ENCODE peak calls at places on chromosomes 12 and 14, in five cellular contexts. G is ELF-1, M is retinal pigment epithelial cell, R is midbrain, K is esophagus squamous epithelium. F is an unnamed sample.

GRCh38 chr14:104895207-104895785 is 29.4 kb upstream of the PLD4 start:
- DNase-seq in M (no peak), R (no peak), K (no peak), G (no peak), F (no peak)

GRCh38 chr12:118763239-118763638 is 218.1 kb upstream of the SRRM4 start:
- DNase-seq in R (no peak), G (no peak), M (no peak), K (no peak), F (no peak)

GRCh38 chr14:95527392-95528002 is 7.4 kb upstream of the GLRX5 start:
- DNase-seq in G (no peak), R (peak), K (no peak), M (no peak), F (peak)

GRCh38 chr12:97109441-97109840 is 202.4 kb downstream of the NEDD1 start:
- DNase-seq in R (no peak), M (no peak), K (no peak), G (no peak), F (no peak)

GRCh38 chr12:126773012-126773411 is 1494.0 kb upstream of the TMEM132C start:
- DNase-seq in M (no peak), R (no peak), K (no peak), G (no peak), F (no peak)

GRCh38 chr12:13362260-13362841 is 165.8 kb downstream of the EMP1 start:
- DNase-seq in R (peak), G (peak), M (peak), K (no peak), F (peak)

GRCh38 chr14:46381674-46382073 is 269.9 kb downstream of the RPL10L start:
- DNase-seq in G (peak), K (no peak), M (no peak), R (no peak), F (no peak)

GRCh38 chr14:43168374-43168925 is 1338.6 kb downstream of the FSCB start:
- DNase-seq in G (no peak), K (no peak), R (no peak), M (no peak), F (no peak)

GRCh38 chr12:128982933-128983332 is 129.7 kb downstream of the GLT1D1 start:
- DNase-seq in G (no peak), K (no peak), M (no peak), R (no peak), F (no peak)

GRCh38 chr12:57722716-57723629 is 15.6 kb downstream of the AGAP2 start:
- DNase-seq in M (no peak), R (no peak), K (no peak), G (no peak), F (peak)

GRCh38 chr12:2654311-2654710 is 140.5 kb upstream of the FKBP4 start:
- DNase-seq in M (no peak), K (no peak), R (no peak), G (no peak), F (no peak)

GRCh38 chr12:48142818-48143674 is 14.3 kb downstream of the ASB8 start:
- DNase-seq in K (no peak), M (no peak), R (no peak), G (no peak), F (no peak)

GRCh38 chr12:54373619-54374554 is 9.6 kb upstream of the GPR84 start:
- DNase-seq in G (no peak), R (no peak), M (no peak), K (no peak), F (no peak)

GRCh38 chr12:107110519-107110859 is 17.1 kb upstream of the CRY1 start:
- DNase-seq in G (no peak), M (no peak), K (no peak), R (no peak), F (no peak)

GRCh38 chr14:101088395-101088667 is 184.8 kb upstream of the RTL1 start:
- DNase-seq in K (no peak), M (no peak), R (no peak), G (no peak), F (no peak)

GRCh38 chr12:11686135-11686534 is 36.7 kb downstream of the ETV6 start:
- DNase-seq in R (no peak), G (no peak), K (no peak), M (no peak), F (no peak)

GRCh38 chr12:75571204-75571603 is 59.8 kb upstream of the KRR1 start:
- DNase-seq in K (no peak), M (no peak), R (peak), G (no peak), F (no peak)

GRCh38 chr14:105466491-105467248 is 8.0 kb upstream of the CRIP2 start:
- DNase-seq in R (no peak), M (no peak), G (no peak), K (no peak), F (peak)

GRCh38 chr14:73240816-73241480 is 3.6 kb downstream of the PAPLN start:
- DNase-seq in K (no peak), M (no peak), G (no peak), R (peak), F (no peak)

GRCh38 chr12:83389237-83389996 is 702.7 kb downstream of the TMTC2 start:
- DNase-seq in K (no peak), M (no peak), G (peak), R (peak), F (no peak)

GRCh38 chr14:30751646-30752416 is 122.5 kb upstream of the COCH start:
- DNase-seq in M (no peak), K (no peak), R (no peak), G (no peak), F (peak)

GRCh38 chr12:6277982-6278438 is 32.5 kb upstream of the PLEKHG6 start:
- DNase-seq in R (no peak), M (no peak), K (no peak), G (peak), F (no peak)

GRCh38 chr12:40832668-40833067 is 140.4 kb downstream of the CNTN1 start:
- DNase-seq in M (no peak), R (no peak), K (no peak), G (no peak), F (no peak)

GRCh38 chr14:81536125-81536771 is 2.6 kb upstream of the SEL1L start:
- DNase-seq in G (no peak), M (no peak), R (no peak), K (no peak), F (no peak)

GRCh38 chr14:94481468-94482131 is 5.6 kb upstream of the SERPINA9 start:
- DNase-seq in G (no peak), M (no peak), R (no peak), K (no peak), F (no peak)

GRCh38 chr14:33647385-33647786 is 303.5 kb downstream of the EGLN3 start:
- DNase-seq in G (no peak), M (peak), R (no peak), K (no peak), F (no peak)

GRCh38 chr12:104686196-104686595 is 229.4 kb downstream of the CHST11 start:
- DNase-seq in G (no peak), R (no peak), M (no peak), K (no peak), F (no peak)

GRCh38 chr12:34604227-34604626 is 581.9 kb downstream of the ALG10 start:
- DNase-seq in G (no peak), R (no peak), K (no peak), M (no peak), F (no peak)

GRCh38 chr12:6960291-6961277 is 9.4 kb downstream of the PTPN6 start:
- DNase-seq in R (no peak), K (no peak), M (no peak), G (peak), F (no peak)

GRCh38 chr14:66383771-66384170 is 102.4 kb upstream of the CCDC196 start:
- DNase-seq in M (no peak), K (no peak), R (no peak), G (no peak), F (no peak)

GRCh38 chr12:46266382-46266791 is 2.5 kb downstream of the SLC38A1 start:
- DNase-seq in G (no peak), K (no peak), R (no peak), M (no peak), F (peak)

GRCh38 chr12:63149884-63150254 is 1.1 kb downstream of the AVPR1A start:
- DNase-seq in R (no peak), K (no peak), G (no peak), M (no peak), F (no peak)

GRCh38 chr14:43786066-43786762 is 720.9 kb downstream of the FSCB start:
- DNase-seq in K (no peak), M (no peak), G (peak), R (no peak), F (no peak)

GRCh38 chr14:76056128-76056527 is 70.6 kb downstream of the IFT43 start:
- DNase-seq in R (no peak), K (no peak), M (no peak), G (peak), F (no peak)

GRCh38 chr14:25394791-25395391 is 344.9 kb upstream of the STXBP6 start:
- DNase-seq in K (no peak), R (no peak), G (no peak), M (no peak), F (no peak)

GRCh38 chr12:106070147-106070546 is 68.6 kb downstream of the NUAK1 start:
- DNase-seq in G (no peak), K (no peak), R (no peak), M (no peak), F (no peak)

GRCh38 chr12:114921796-114922195 is 237.8 kb upstream of the TBX3 start:
- DNase-seq in K (no peak), R (no peak), G (no peak), M (no peak), F (no peak)

GRCh38 chr14:23245282-23245681 is 7.5 kb downstream of the RNF212B start:
- DNase-seq in K (no peak), G (no peak), R (no peak), M (no peak), F (no peak)

GRCh38 chr12:120669055-120669828 is 17.7 kb upstream of the MLEC start:
- DNase-seq in G (no peak), K (no peak), R (no peak), M (peak), F (peak)